ENCODE peak calls at places on chromosomes 5 and 9, in nine cellular contexts. X, E, J, R, B, O, Z, Y and Q are unnamed samples. For H3K36me3, the result is how much of the 10 kb centered on the place peaks cover.

GRCh38 chr9:91905958-91906585 is 44.0 kb downstream of the ROR2 start:
- DNase-seq in X (peak), E (no peak), J (no peak), R (peak), B (peak), O (no peak), Z (no peak), Y (peak), Q (no peak)

GRCh38 chr9:112894031-112894430 is 3.4 kb upstream of the SLC46A2 start:
- DNase-seq in X (no peak), E (no peak), J (no peak), R (no peak), B (no peak), O (no peak), Z (no peak), Y (no peak), Q (no peak)

GRCh38 chr9:109817146-109817845 is 37.3 kb downstream of the PALM2AKAP2 start:
- DNase-seq in X (no peak), E (no peak), J (no peak), R (no peak), B (no peak), O (peak), Z (no peak), Y (no peak), Q (no peak)

GRCh38 chr5:53479045-53479655 is 1.3 kb upstream of the FST start:
- DNase-seq in X (no peak), E (no peak), J (no peak), R (no peak), B (no peak), O (no peak), Z (no peak), Y (no peak), Q (no peak)

GRCh38 chr5:61817472-61818326 is 485.6 kb downstream of the ZSWIM6 start:
- DNase-seq in X (peak), E (no peak), J (no peak), R (peak), B (no peak), O (peak), Z (no peak), Y (peak), Q (no peak)

GRCh38 chr9:115941561-115942315 is 211.9 kb upstream of the PAPPA start:
- DNase-seq in X (no peak), E (no peak), J (no peak), R (no peak), B (no peak), O (peak), Z (no peak), Y (no peak), Q (no peak)

GRCh38 chr5:136864960-136865359 is 499.6 kb upstream of the TRPC7 start:
- DNase-seq in X (no peak), E (no peak), J (no peak), R (no peak), B (no peak), O (no peak), Z (no peak), Y (no peak), Q (no peak)

GRCh38 chr9:88537743-88538055 is 2.7 kb downstream of the NXNL2 start:
- DNase-seq in X (no peak), E (peak), J (peak), R (peak), B (peak), O (peak), Z (peak), Y (peak), Q (no peak)

GRCh38 chr9:34540826-34541225 is 18.0 kb upstream of the ENHO start:
- DNase-seq in X (no peak), E (no peak), J (no peak), R (no peak), B (no peak), O (peak), Z (peak), Y (no peak), Q (no peak)

GRCh38 chr9:38067892-38068615 is 973 bp downstream of the SHB start:
- DNase-seq in X (peak), E (peak), J (no peak), R (no peak), B (no peak), O (no peak), Z (no peak), Y (no peak), Q (no peak)

GRCh38 chr5:173324115-173325001 is 3.9 kb downstream of the STC2 start:
- DNase-seq in X (no peak), E (peak), J (no peak), R (peak), B (no peak), O (peak), Z (peak), Y (peak), Q (no peak)

GRCh38 chr5:112333236-112333850 is 85.7 kb downstream of the EPB41L4A start:
- DNase-seq in X (no peak), E (no peak), J (no peak), R (no peak), B (no peak), O (no peak), Z (no peak), Y (no peak), Q (no peak)

GRCh38 chr5:147436596-147436995 is 73.3 kb downstream of the DPYSL3 start:
- DNase-seq in X (no peak), E (no peak), J (no peak), R (no peak), B (no peak), O (no peak), Z (no peak), Y (no peak), Q (no peak)

GRCh38 chr5:110726249-110727024 is at the start of gene TMEM232:
- DNase-seq in X (peak), E (peak), J (peak), R (peak), B (peak), O (peak), Z (peak), Y (peak), Q (peak)

GRCh38 chr9:116632990-116633441 is 54.1 kb upstream of the TRIM32 start:
- DNase-seq in X (no peak), E (no peak), J (no peak), R (no peak), B (no peak), O (peak), Z (no peak), Y (no peak), Q (no peak)

GRCh38 chr9:90007516-90008430 is 403.0 kb downstream of the GADD45G start:
- DNase-seq in X (no peak), E (no peak), J (no peak), R (no peak), B (no peak), O (peak), Z (no peak), Y (no peak), Q (no peak)

GRCh38 chr5:148760945-148761638 is 65.3 kb upstream of the ADRB2 start:
- DNase-seq in X (no peak), E (no peak), J (no peak), R (no peak), B (no peak), O (peak), Z (no peak), Y (no peak), Q (peak)

GRCh38 chr5:122101636-122102285 is 23.7 kb upstream of the LOX start:
- DNase-seq in X (peak), E (no peak), J (no peak), R (no peak), B (peak), O (peak), Z (no peak), Y (no peak), Q (no peak)

GRCh38 chr5:113807384-113808053 is 294.0 kb downstream of the YTHDC2 start:
- DNase-seq in X (peak), E (peak), J (no peak), R (no peak), B (no peak), O (peak), Z (no peak), Y (no peak), Q (no peak)

GRCh38 chr5:179343902-179344300 is 1.4 kb downstream of the ADAMTS2 start:
- DNase-seq in X (peak), E (peak), J (no peak), R (no peak), B (no peak), O (peak), Z (no peak), Y (peak), Q (no peak)

GRCh38 chr5:173707392-173707791 is 90.9 kb upstream of the BOD1 start:
- DNase-seq in X (no peak), E (no peak), J (peak), R (peak), B (peak), O (peak), Z (peak), Y (no peak), Q (no peak)

GRCh38 chr9:96599298-96599697 is 20.3 kb downstream of the CDC14B start:
- DNase-seq in X (no peak), E (no peak), J (no peak), R (no peak), B (no peak), O (no peak), Z (no peak), Y (no peak), Q (no peak)

GRCh38 chr5:148974638-148975330 is 88.1 kb downstream of the SH3TC2 start:
- DNase-seq in X (no peak), E (no peak), J (no peak), R (no peak), B (no peak), O (peak), Z (no peak), Y (no peak), Q (no peak)

GRCh38 chr5:180810210-180811011 is 7.8 kb upstream of the MGAT1 start:
- DNase-seq in X (peak), E (peak), J (peak), R (peak), B (peak), O (peak), Z (peak), Y (peak), Q (peak)

GRCh38 chr5:154199263-154199662 is 8.7 kb downstream of the GALNT10 start:
- DNase-seq in X (no peak), E (no peak), J (no peak), R (no peak), B (no peak), O (no peak), Z (no peak), Y (no peak), Q (no peak)

GRCh38 chr5:168413062-168413461 is 73.2 kb upstream of the RARS1 start:
- DNase-seq in X (no peak), E (no peak), J (no peak), R (no peak), B (no peak), O (no peak), Z (no peak), Y (peak), Q (no peak)

GRCh38 chr5:30856242-30856641 is 337.2 kb upstream of the CDH6 start:
- DNase-seq in X (no peak), E (no peak), J (no peak), R (no peak), B (no peak), O (no peak), Z (no peak), Y (no peak), Q (no peak)

GRCh38 chr5:2748180-2748840 is 3.2 kb downstream of the IRX2 start:
- DNase-seq in X (no peak), E (no peak), J (no peak), R (no peak), B (no peak), O (no peak), Z (peak), Y (no peak), Q (no peak)
- H3K36me3 ChIP-seq in X (under half), E (under half), J (under half), R (under half), B (under half), O (under half), Z (under half), Y (under half), Q (under half)

GRCh38 chr5:140547508-140548299 is at the start of gene EIF4EBP3:
- DNase-seq in X (peak), E (peak), J (peak), R (peak), B (peak), O (peak), Z (peak), Y (peak), Q (peak)

GRCh38 chr5:140548300-140548688 is 832 bp downstream of the EIF4EBP3 start:
- DNase-seq in X (no peak), E (no peak), J (no peak), R (no peak), B (no peak), O (no peak), Z (no peak), Y (peak), Q (no peak)

GRCh38 chr5:140549237-140550144 is 2.0 kb downstream of the EIF4EBP3 start:
- DNase-seq in X (peak), E (no peak), J (no peak), R (no peak), B (no peak), O (peak), Z (peak), Y (peak), Q (no peak)

GRCh38 chr5:140550147-140551079 is 3.0 kb downstream of the EIF4EBP3 start:
- DNase-seq in X (no peak), E (no peak), J (no peak), R (no peak), B (no peak), O (no peak), Z (no peak), Y (no peak), Q (no peak)

GRCh38 chr5:140548791-140549190 is 1.3 kb downstream of the EIF4EBP3 start:
- DNase-seq in X (no peak), E (no peak), J (no peak), R (no peak), B (no peak), O (no peak), Z (no peak), Y (no peak), Q (no peak)
- H3K4me3 ChIP-seq in X (no peak), E (no peak), J (peak), R (peak), B (no peak), O (no peak), Z (no peak), Y (no peak), Q (no peak)

DNA sequence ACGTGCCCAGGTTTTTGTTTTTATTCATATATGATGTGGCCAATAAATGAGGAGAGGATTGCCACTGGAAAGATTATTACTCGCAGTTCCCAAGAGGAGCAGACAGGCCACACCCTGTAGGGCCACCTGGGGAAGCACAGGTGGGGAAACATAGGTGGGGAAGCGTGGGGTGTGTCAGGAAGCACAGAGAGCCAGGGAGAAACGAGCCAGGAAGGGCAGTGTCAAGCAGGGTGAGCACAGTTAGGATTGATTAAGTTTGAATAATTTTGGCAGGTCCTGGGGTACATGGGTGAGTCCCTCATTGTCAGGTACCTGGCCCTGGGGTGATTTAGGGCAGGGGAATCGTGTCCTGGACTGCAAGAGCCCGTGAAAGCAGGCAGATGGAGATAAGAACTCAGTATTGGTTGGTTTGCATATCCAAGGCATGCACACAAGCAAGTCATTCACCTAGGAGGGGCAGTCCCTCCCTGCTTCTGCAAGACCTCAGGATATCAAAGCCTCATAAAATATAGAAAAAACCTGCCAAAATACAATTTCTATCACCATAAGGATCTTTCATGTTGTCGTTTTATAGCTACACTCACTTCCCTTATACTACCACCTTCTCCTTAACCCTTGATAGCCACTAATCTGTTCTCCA is 22.4 kb downstream of the MVB12B start:
- DNase-seq in X (no peak), E (no peak), J (no peak), R (no peak), B (no peak), O (no peak), Z (no peak), Y (peak), Q (no peak)
- TF ChIP-seq CTCF in X (no peak), E (no peak), J (no peak), R (no peak), B (no peak), O (no peak), Z (no peak), Y (no peak), Q (no peak)

DNA sequence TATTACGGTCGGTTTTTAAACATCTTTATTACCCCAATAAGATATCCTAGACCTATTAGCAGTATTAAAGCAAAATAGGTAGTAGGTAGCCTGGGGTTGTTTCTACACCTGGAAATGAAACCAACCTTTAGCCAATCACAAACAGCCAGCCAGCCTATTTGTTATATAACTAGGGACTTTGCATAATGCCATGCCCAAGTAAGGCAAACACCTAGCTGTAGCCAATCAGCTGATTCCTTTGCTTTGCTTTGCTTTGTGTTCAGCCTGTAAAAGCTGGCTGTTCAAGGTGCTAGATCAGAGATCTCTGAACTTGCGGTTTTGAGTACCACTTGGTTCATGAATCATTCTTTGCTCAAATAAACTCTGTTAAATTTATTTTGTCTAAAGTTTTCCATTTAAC is 46.5 kb upstream of the SETD9 start:
- DNase-seq in X (no peak), E (no peak), J (no peak), R (no peak), B (no peak), O (no peak), Z (no peak), Y (no peak), Q (no peak)
- H3K36me3 ChIP-seq in X (half or more), E (under half), J (under half), R (half or more), B (half or more), O (under half), Z (under half), Y (under half), Q (under half)